ENCODE peak calls at places on chromosomes 13 and 19, in seven cellular contexts. S is NCI-H2081; B is midbrain; D is NCI-H2171 treated with DMSO at 0.1 percent for 48 hours; H is activated naive CD8-positive, alpha-beta T cell treated with anti-CD3 and anti-CD28 coated beads for 36 hours; X is GM12892; L is naive B cell. M is an unnamed sample.

GRCh38 chr13:66660013-66660804 is 569.9 kb downstream of the PCDH9 start:
- DNase-seq in X (no peak), H (no peak), B (no peak), D (no peak), L (peak), S (no peak), M (no peak)

GRCh38 chr19:51076602-51077213 is 6.0 kb downstream of the KLK14 start:
- DNase-seq in B (no peak), X (no peak), D (no peak), S (no peak), L (no peak), H (no peak), M (no peak)

GRCh38 chr19:13012690-13013608 is 17.7 kb downstream of the NFIX start:
- DNase-seq in X (peak), D (no peak), S (no peak), L (no peak), B (no peak), H (peak), M (no peak)

GRCh38 chr13:39370554-39370953 is 232.4 kb downstream of the LHFPL6 start:
- DNase-seq in X (no peak), D (no peak), H (no peak), S (no peak), L (no peak), B (peak), M (no peak)

GRCh38 chr19:2275588-2276428 is 6.2 kb downstream of the PEAK3 start:
- DNase-seq in X (no peak), H (no peak), D (no peak), L (no peak), B (no peak), S (no peak), M (no peak)

GRCh38 chr19:33345163-33345562 is 28.3 kb upstream of the CEBPG start:
- DNase-seq in H (no peak), S (no peak), D (no peak), X (no peak), B (no peak), L (no peak), M (no peak)

GRCh38 chr13:109836629-109837607 is 50.5 kb upstream of the IRS2 start:
- DNase-seq in H (no peak), S (no peak), X (no peak), B (no peak), L (no peak), D (no peak), M (no peak)

GRCh38 chr13:110575322-110576069 is 14.0 kb upstream of the RAB20 start:
- DNase-seq in D (no peak), S (no peak), B (no peak), L (peak), X (peak), H (peak), M (no peak)

GRCh38 chr19:769610-770009 is 18.7 kb downstream of the MISP start:
- DNase-seq in X (no peak), S (no peak), H (no peak), B (no peak), D (no peak), L (no peak), M (no peak)

GRCh38 chr19:16017138-16017490 is 59.2 kb upstream of the TPM4 start:
- DNase-seq in L (no peak), S (no peak), D (no peak), H (no peak), X (peak), B (no peak), M (no peak)

M was measured in cortex of kidney.